ENCODE peak calls at places on chromosomes 3 and 15, in ten cellular contexts. E is stimulated activated naive CD4-positive, alpha-beta T cell; G is HL-60; M is stimulated activated CD4-positive, alpha-beta T cell treated with anti-CD3 and anti-CD28 coated beads, Interleukin-15, amount 100 ng/mL, for 48 hours; X is iris pigment epithelial cell; J is ELR; K is ACHN; I is AG09309; O is T-helper 1 cell; S is activated T-helper 1 cell treated with anti-CD3 and anti-CD28 coated beads, Interleukin-2, amount 50 U/mL, for 16 hours. V is an unnamed sample.

GRCh38 chr15:92101706-92102434 is 248.4 kb downstream of the SLCO3A1 start:
- DNase-seq in E (no peak), G (no peak), M (no peak), X (no peak), J (no peak), K (no peak), I (no peak), O (no peak), S (no peak), V (no peak)

GRCh38 chr3:133966954-133967353 is 62.8 kb downstream of the SLCO2A1 start:
- DNase-seq in E (no peak), G (no peak), M (no peak), X (no peak), J (no peak), K (no peak), I (no peak), O (no peak), S (no peak), V (no peak)

GRCh38 chr15:95304116-95304873 is 1026.2 kb upstream of the NR2F2 start:
- DNase-seq in E (no peak), G (no peak), M (no peak), X (peak; percentile 58), J (peak; percentile 6), K (no peak), I (no peak), O (no peak), S (no peak), V (no peak)

GRCh38 chr15:60115579-60116415 is 111.7 kb downstream of the FOXB1 start:
- DNase-seq in E (no peak), G (no peak), M (no peak), X (peak; percentile 24), J (no peak), K (peak; percentile 80), I (peak; percentile 33), O (no peak), S (no peak), V (no peak)

GRCh38 chr3:14684447-14684846 is 9.5 kb downstream of the C3orf20 start:
- DNase-seq in E (no peak), G (no peak), M (no peak), X (no peak), J (no peak), K (no peak), I (no peak), O (no peak), S (no peak), V (no peak)

GRCh38 chr15:25136119-25136518 is 181.3 kb downstream of the SNRPN start:
- DNase-seq in E (no peak), G (no peak), M (no peak), X (peak; percentile 17), J (peak; percentile 8), K (peak; percentile 19), I (no peak), O (no peak), S (no peak), V (no peak)

GRCh38 chr15:88997531-88997930 is 84.4 kb upstream of the MFGE8 start:
- DNase-seq in E (no peak), G (no peak), M (no peak), X (no peak), J (no peak), K (no peak), I (no peak), O (no peak), S (no peak), V (no peak)

GRCh38 chr3:174101244-174101643 is 703.7 kb downstream of the NLGN1 start:
- DNase-seq in E (no peak), G (no peak), M (no peak), X (peak; percentile 22), J (peak; percentile 30), K (peak; percentile 85), I (no peak), O (no peak), S (no peak), V (no peak)

GRCh38 chr3:98540346-98540745 is 8.6 kb downstream of the GPR15 start:
- DNase-seq in E (no peak), G (no peak), M (no peak), X (no peak), J (no peak), K (no peak), I (no peak), O (no peak), S (no peak), V (no peak)

GRCh38 chr15:22918056-22918455 is 62.1 kb downstream of the CYFIP1 start:
- DNase-seq in E (no peak), G (no peak), M (no peak), X (peak; percentile 57), J (peak; percentile 75), K (no peak), I (no peak), O (no peak), S (no peak), V (no peak)

GRCh38 chr3:10335190-10335738 is 14.4 kb upstream of the SEC13 start:
- DNase-seq in E (no peak), G (no peak), M (no peak), X (no peak), J (no peak), K (no peak), I (no peak), O (no peak), S (no peak), V (no peak)

GRCh38 chr3:111610189-111610588 is 15.0 kb upstream of the ZBED2 start:
- DNase-seq in E (peak; percentile 47), G (no peak), M (no peak), X (no peak), J (no peak), K (no peak), I (no peak), O (no peak), S (no peak), V (no peak)

GRCh38 chr3:47645551-47645950 is 66.9 kb upstream of the CSPG5 start:
- DNase-seq in E (no peak), G (no peak), M (no peak), X (peak; percentile 50), J (peak; percentile 52), K (no peak), I (no peak), O (no peak), S (no peak), V (no peak)

GRCh38 chr3:187850256-187851010 is 105.2 kb upstream of the BCL6 start:
- DNase-seq in E (no peak), G (peak; percentile 86), M (no peak), X (peak; percentile 58), J (no peak), K (no peak), I (no peak), O (no peak), S (no peak), V (no peak)

GRCh38 chr3:61111764-61112163 is 139.5 kb downstream of the FHIT start:
- DNase-seq in E (no peak), G (no peak), M (no peak), X (no peak), J (no peak), K (no peak), I (no peak), O (no peak), S (no peak), V (no peak)

GRCh38 chr3:34005886-34006285 is 207.5 kb downstream of the PDCD6IP start:
- DNase-seq in E (no peak), G (no peak), M (no peak), X (peak; percentile 71), J (peak; percentile 84), K (no peak), I (no peak), O (no peak), S (no peak), V (no peak)

GRCh38 chr15:25933456-25934158 is 70.5 kb upstream of the ATP10A start:
- DNase-seq in E (peak; percentile 44), G (peak; percentile 5), M (peak; percentile 59), X (peak; percentile 27), J (peak; percentile 3), K (peak; percentile 85), I (peak; percentile 58), O (peak; percentile 27), S (peak; percentile 30), V (peak; percentile 78)

GRCh38 chr3:116614795-116615362 is 94.7 kb upstream of the TUSC7 start:
- DNase-seq in E (no peak), G (no peak), M (no peak), X (peak; percentile 1), J (peak; percentile 16), K (peak; percentile 14), I (no peak), O (no peak), S (no peak), V (no peak)

GRCh38 chr3:169886671-169887070 is 16.9 kb upstream of the LRRC31 start:
- DNase-seq in E (no peak), G (no peak), M (no peak), X (peak; percentile 9), J (no peak), K (peak; percentile 49), I (peak; percentile 24), O (no peak), S (no peak), V (peak; percentile 69)

GRCh38 chr3:144677118-144677517 is 705.5 kb downstream of the DIPK2A start:
- DNase-seq in E (no peak), G (no peak), M (no peak), X (peak; percentile 17), J (peak; percentile 1), K (peak; percentile 1), I (no peak), O (no peak), S (no peak), V (no peak)

GRCh38 chr15:89814112-89814742 is 425 bp downstream of the ANPEP start:
- DNase-seq in E (no peak), G (no peak), M (no peak), X (no peak), J (peak; percentile 45), K (no peak), I (no peak), O (no peak), S (no peak), V (no peak)

GRCh38 chr3:32699429-32699828 is 14.4 kb downstream of the CNOT10 start:
- DNase-seq in E (no peak), G (no peak), M (no peak), X (no peak), J (no peak), K (no peak), I (no peak), O (no peak), S (no peak), V (no peak)

GRCh38 chr3:128076783-128077624 is 24.8 kb downstream of the SEC61A1 start:
- DNase-seq in E (peak; percentile 8), G (no peak), M (peak; percentile 26), X (no peak), J (no peak), K (no peak), I (no peak), O (no peak), S (no peak), V (peak; percentile 92)